ENCODE peak calls at places on chromosomes 1 and 21, in seven cellular contexts. One of them, this sample, is unnamed.

GRCh38 chr1:1809489-1809888 is 31.2 kb upstream of the NADK start:
- DNase-seq in hippocampal formation: no peak
- DNase-seq in astrocyte: no peak
- DNase-seq in caudate nucleus: no peak
- DNase-seq in activated T-helper 1 cell treated with anti-CD3 and anti-CD28 coated beads, Interleukin-12 subunit alpha, Interleukin-12 subunit beta, Interleukin-2, Interleukin-4 antibody, amounts not matched to agents 30 ng/mL and 10 ng/mL and 1 ng/mL, durations not matched to agents 14 hours and 24 hours and 36 hours: no peak
- DNase-seq in DMS53: no peak
- DNase-seq in left ventricle myocardium inferior: no peak
- DNase-seq in this sample: no peak

GRCh38 chr1:63569068-63569467 is 24.1 kb upstream of the PGM1 start:
- DNase-seq in hippocampal formation: no peak
- DNase-seq in astrocyte: no peak
- DNase-seq in caudate nucleus: no peak
- DNase-seq in activated T-helper 1 cell treated with anti-CD3 and anti-CD28 coated beads, Interleukin-12 subunit alpha, Interleukin-12 subunit beta, Interleukin-2, Interleukin-4 antibody, amounts not matched to agents 30 ng/mL and 10 ng/mL and 1 ng/mL, durations not matched to agents 14 hours and 24 hours and 36 hours: no peak
- DNase-seq in DMS53: no peak
- DNase-seq in left ventricle myocardium inferior: no peak
- DNase-seq in this sample: no peak

GRCh38 chr1:110407260-110408210 is at the start of gene LAMTOR5:
- DNase-seq in hippocampal formation: peak
- DNase-seq in astrocyte: peak
- DNase-seq in caudate nucleus: peak
- DNase-seq in activated T-helper 1 cell treated with anti-CD3 and anti-CD28 coated beads, Interleukin-12 subunit alpha, Interleukin-12 subunit beta, Interleukin-2, Interleukin-4 antibody, amounts not matched to agents 30 ng/mL and 10 ng/mL and 1 ng/mL, durations not matched to agents 14 hours and 24 hours and 36 hours: peak
- DNase-seq in DMS53: peak
- DNase-seq in left ventricle myocardium inferior: peak
- DNase-seq in this sample: peak

GRCh38 chr21:17476006-17476405 is 36.8 kb upstream of the CXADR start:
- DNase-seq in hippocampal formation: no peak
- DNase-seq in astrocyte: no peak
- DNase-seq in caudate nucleus: no peak
- DNase-seq in activated T-helper 1 cell treated with anti-CD3 and anti-CD28 coated beads, Interleukin-12 subunit alpha, Interleukin-12 subunit beta, Interleukin-2, Interleukin-4 antibody, amounts not matched to agents 30 ng/mL and 10 ng/mL and 1 ng/mL, durations not matched to agents 14 hours and 24 hours and 36 hours: no peak
- DNase-seq in DMS53: no peak
- DNase-seq in left ventricle myocardium inferior: no peak
- DNase-seq in this sample: no peak

GRCh38 chr1:89023026-89023425 is 360 bp upstream of the GBP3 start:
- DNase-seq in hippocampal formation: no peak
- DNase-seq in astrocyte: no peak
- DNase-seq in caudate nucleus: no peak
- DNase-seq in activated T-helper 1 cell treated with anti-CD3 and anti-CD28 coated beads, Interleukin-12 subunit alpha, Interleukin-12 subunit beta, Interleukin-2, Interleukin-4 antibody, amounts not matched to agents 30 ng/mL and 10 ng/mL and 1 ng/mL, durations not matched to agents 14 hours and 24 hours and 36 hours: no peak
- DNase-seq in DMS53: no peak
- DNase-seq in left ventricle myocardium inferior: no peak
- DNase-seq in this sample: no peak

GRCh38 chr1:73801912-73802429 is 396.0 kb downstream of the LRRIQ3 start:
- DNase-seq in hippocampal formation: no peak
- DNase-seq in astrocyte: peak
- DNase-seq in caudate nucleus: no peak
- DNase-seq in activated T-helper 1 cell treated with anti-CD3 and anti-CD28 coated beads, Interleukin-12 subunit alpha, Interleukin-12 subunit beta, Interleukin-2, Interleukin-4 antibody, amounts not matched to agents 30 ng/mL and 10 ng/mL and 1 ng/mL, durations not matched to agents 14 hours and 24 hours and 36 hours: no peak
- DNase-seq in DMS53: no peak
- DNase-seq in left ventricle myocardium inferior: no peak
- DNase-seq in this sample: no peak

GRCh38 chr1:168469690-168470089 is 74.1 kb downstream of the XCL2 start:
- DNase-seq in hippocampal formation: no peak
- DNase-seq in astrocyte: peak
- DNase-seq in caudate nucleus: no peak
- DNase-seq in activated T-helper 1 cell treated with anti-CD3 and anti-CD28 coated beads, Interleukin-12 subunit alpha, Interleukin-12 subunit beta, Interleukin-2, Interleukin-4 antibody, amounts not matched to agents 30 ng/mL and 10 ng/mL and 1 ng/mL, durations not matched to agents 14 hours and 24 hours and 36 hours: peak
- DNase-seq in DMS53: peak
- DNase-seq in left ventricle myocardium inferior: peak
- DNase-seq in this sample: no peak

GRCh38 chr1:35845766-35846165 is 37.2 kb upstream of the AGO1 start:
- DNase-seq in hippocampal formation: peak
- DNase-seq in astrocyte: peak
- DNase-seq in caudate nucleus: no peak
- DNase-seq in activated T-helper 1 cell treated with anti-CD3 and anti-CD28 coated beads, Interleukin-12 subunit alpha, Interleukin-12 subunit beta, Interleukin-2, Interleukin-4 antibody, amounts not matched to agents 30 ng/mL and 10 ng/mL and 1 ng/mL, durations not matched to agents 14 hours and 24 hours and 36 hours: no peak
- DNase-seq in DMS53: no peak
- DNase-seq in left ventricle myocardium inferior: no peak
- DNase-seq in this sample: no peak

GRCh38 chr1:82392513-82392912 is 591.8 kb downstream of the ADGRL2 start:
- DNase-seq in hippocampal formation: no peak
- DNase-seq in astrocyte: peak
- DNase-seq in caudate nucleus: no peak
- DNase-seq in activated T-helper 1 cell treated with anti-CD3 and anti-CD28 coated beads, Interleukin-12 subunit alpha, Interleukin-12 subunit beta, Interleukin-2, Interleukin-4 antibody, amounts not matched to agents 30 ng/mL and 10 ng/mL and 1 ng/mL, durations not matched to agents 14 hours and 24 hours and 36 hours: no peak
- DNase-seq in DMS53: no peak
- DNase-seq in left ventricle myocardium inferior: no peak
- DNase-seq in this sample: no peak

GRCh38 chr1:95018602-95019369 is 54.0 kb downstream of the ALG14 start:
- DNase-seq in hippocampal formation: no peak
- DNase-seq in astrocyte: peak
- DNase-seq in caudate nucleus: no peak
- DNase-seq in activated T-helper 1 cell treated with anti-CD3 and anti-CD28 coated beads, Interleukin-12 subunit alpha, Interleukin-12 subunit beta, Interleukin-2, Interleukin-4 antibody, amounts not matched to agents 30 ng/mL and 10 ng/mL and 1 ng/mL, durations not matched to agents 14 hours and 24 hours and 36 hours: no peak
- DNase-seq in DMS53: peak
- DNase-seq in left ventricle myocardium inferior: no peak
- DNase-seq in this sample: no peak

GRCh38 chr1:244576259-244576892 is 76.5 kb upstream of the DESI2 start:
- DNase-seq in hippocampal formation: no peak
- DNase-seq in astrocyte: no peak
- DNase-seq in caudate nucleus: no peak
- DNase-seq in activated T-helper 1 cell treated with anti-CD3 and anti-CD28 coated beads, Interleukin-12 subunit alpha, Interleukin-12 subunit beta, Interleukin-2, Interleukin-4 antibody, amounts not matched to agents 30 ng/mL and 10 ng/mL and 1 ng/mL, durations not matched to agents 14 hours and 24 hours and 36 hours: no peak
- DNase-seq in DMS53: peak
- DNase-seq in left ventricle myocardium inferior: no peak
- DNase-seq in this sample: no peak

GRCh38 chr1:227343201-227343600 is 24.9 kb upstream of the CDC42BPA start:
- DNase-seq in hippocampal formation: no peak
- DNase-seq in astrocyte: no peak
- DNase-seq in caudate nucleus: no peak
- DNase-seq in activated T-helper 1 cell treated with anti-CD3 and anti-CD28 coated beads, Interleukin-12 subunit alpha, Interleukin-12 subunit beta, Interleukin-2, Interleukin-4 antibody, amounts not matched to agents 30 ng/mL and 10 ng/mL and 1 ng/mL, durations not matched to agents 14 hours and 24 hours and 36 hours: no peak
- DNase-seq in DMS53: no peak
- DNase-seq in left ventricle myocardium inferior: no peak
- DNase-seq in this sample: no peak

GRCh38 chr1:244497805-244498204 is 36.7 kb downstream of the CATSPERE start:
- DNase-seq in hippocampal formation: no peak
- DNase-seq in astrocyte: no peak
- DNase-seq in caudate nucleus: no peak
- DNase-seq in activated T-helper 1 cell treated with anti-CD3 and anti-CD28 coated beads, Interleukin-12 subunit alpha, Interleukin-12 subunit beta, Interleukin-2, Interleukin-4 antibody, amounts not matched to agents 30 ng/mL and 10 ng/mL and 1 ng/mL, durations not matched to agents 14 hours and 24 hours and 36 hours: no peak
- DNase-seq in DMS53: no peak
- DNase-seq in left ventricle myocardium inferior: no peak
- DNase-seq in this sample: no peak

GRCh38 chr1:193971595-193971994 is 785.2 kb upstream of the B3GALT2 start:
- DNase-seq in hippocampal formation: no peak
- DNase-seq in astrocyte: peak
- DNase-seq in caudate nucleus: no peak
- DNase-seq in activated T-helper 1 cell treated with anti-CD3 and anti-CD28 coated beads, Interleukin-12 subunit alpha, Interleukin-12 subunit beta, Interleukin-2, Interleukin-4 antibody, amounts not matched to agents 30 ng/mL and 10 ng/mL and 1 ng/mL, durations not matched to agents 14 hours and 24 hours and 36 hours: no peak
- DNase-seq in DMS53: peak
- DNase-seq in left ventricle myocardium inferior: no peak
- DNase-seq in this sample: no peak

GRCh38 chr1:19427087-19427781 is 58.1 kb downstream of the CAPZB start:
- DNase-seq in hippocampal formation: no peak
- DNase-seq in astrocyte: peak
- DNase-seq in caudate nucleus: no peak
- DNase-seq in activated T-helper 1 cell treated with anti-CD3 and anti-CD28 coated beads, Interleukin-12 subunit alpha, Interleukin-12 subunit beta, Interleukin-2, Interleukin-4 antibody, amounts not matched to agents 30 ng/mL and 10 ng/mL and 1 ng/mL, durations not matched to agents 14 hours and 24 hours and 36 hours: no peak
- DNase-seq in DMS53: peak
- DNase-seq in left ventricle myocardium inferior: no peak
- DNase-seq in this sample: peak

GRCh38 chr1:54267815-54268551 is 68.0 kb downstream of the MRPL37 start:
- DNase-seq in hippocampal formation: no peak
- DNase-seq in astrocyte: no peak
- DNase-seq in caudate nucleus: no peak
- DNase-seq in activated T-helper 1 cell treated with anti-CD3 and anti-CD28 coated beads, Interleukin-12 subunit alpha, Interleukin-12 subunit beta, Interleukin-2, Interleukin-4 antibody, amounts not matched to agents 30 ng/mL and 10 ng/mL and 1 ng/mL, durations not matched to agents 14 hours and 24 hours and 36 hours: no peak
- DNase-seq in DMS53: no peak
- DNase-seq in left ventricle myocardium inferior: no peak
- DNase-seq in this sample: no peak

GRCh38 chr1:66533804-66534745 is at the start of gene SGIP1:
- DNase-seq in hippocampal formation: peak
- DNase-seq in astrocyte: peak
- DNase-seq in caudate nucleus: peak
- DNase-seq in activated T-helper 1 cell treated with anti-CD3 and anti-CD28 coated beads, Interleukin-12 subunit alpha, Interleukin-12 subunit beta, Interleukin-2, Interleukin-4 antibody, amounts not matched to agents 30 ng/mL and 10 ng/mL and 1 ng/mL, durations not matched to agents 14 hours and 24 hours and 36 hours: no peak
- DNase-seq in DMS53: peak
- DNase-seq in left ventricle myocardium inferior: peak
- DNase-seq in this sample: no peak

GRCh38 chr1:218742478-218743260 is 397.5 kb downstream of the TGFB2 start:
- DNase-seq in hippocampal formation: no peak
- DNase-seq in astrocyte: peak
- DNase-seq in caudate nucleus: no peak
- DNase-seq in activated T-helper 1 cell treated with anti-CD3 and anti-CD28 coated beads, Interleukin-12 subunit alpha, Interleukin-12 subunit beta, Interleukin-2, Interleukin-4 antibody, amounts not matched to agents 30 ng/mL and 10 ng/mL and 1 ng/mL, durations not matched to agents 14 hours and 24 hours and 36 hours: no peak
- DNase-seq in DMS53: peak
- DNase-seq in left ventricle myocardium inferior: no peak
- DNase-seq in this sample: no peak

GRCh38 chr1:8456991-8457390 is 139.1 kb downstream of the SLC45A1 start:
- DNase-seq in hippocampal formation: no peak
- DNase-seq in astrocyte: no peak
- DNase-seq in caudate nucleus: no peak
- DNase-seq in activated T-helper 1 cell treated with anti-CD3 and anti-CD28 coated beads, Interleukin-12 subunit alpha, Interleukin-12 subunit beta, Interleukin-2, Interleukin-4 antibody, amounts not matched to agents 30 ng/mL and 10 ng/mL and 1 ng/mL, durations not matched to agents 14 hours and 24 hours and 36 hours: no peak
- DNase-seq in DMS53: no peak
- DNase-seq in left ventricle myocardium inferior: no peak
- DNase-seq in this sample: no peak

GRCh38 chr1:214957330-214958137 is 125.0 kb upstream of the KCNK2 start:
- DNase-seq in hippocampal formation: no peak
- DNase-seq in astrocyte: peak
- DNase-seq in caudate nucleus: no peak
- DNase-seq in activated T-helper 1 cell treated with anti-CD3 and anti-CD28 coated beads, Interleukin-12 subunit alpha, Interleukin-12 subunit beta, Interleukin-2, Interleukin-4 antibody, amounts not matched to agents 30 ng/mL and 10 ng/mL and 1 ng/mL, durations not matched to agents 14 hours and 24 hours and 36 hours: no peak
- DNase-seq in DMS53: no peak
- DNase-seq in left ventricle myocardium inferior: no peak
- DNase-seq in this sample: no peak

GRCh38 chr1:203165101-203165799 is 10.4 kb downstream of the MYBPH start:
- DNase-seq in hippocampal formation: no peak
- DNase-seq in astrocyte: no peak
- DNase-seq in caudate nucleus: no peak
- DNase-seq in activated T-helper 1 cell treated with anti-CD3 and anti-CD28 coated beads, Interleukin-12 subunit alpha, Interleukin-12 subunit beta, Interleukin-2, Interleukin-4 antibody, amounts not matched to agents 30 ng/mL and 10 ng/mL and 1 ng/mL, durations not matched to agents 14 hours and 24 hours and 36 hours: no peak
- DNase-seq in DMS53: no peak
- DNase-seq in left ventricle myocardium inferior: no peak
- DNase-seq in this sample: no peak

GRCh38 chr1:12552951-12553921 is 64.8 kb downstream of the DHRS3 start:
- DNase-seq in hippocampal formation: no peak
- DNase-seq in astrocyte: no peak
- DNase-seq in caudate nucleus: no peak
- DNase-seq in activated T-helper 1 cell treated with anti-CD3 and anti-CD28 coated beads, Interleukin-12 subunit alpha, Interleukin-12 subunit beta, Interleukin-2, Interleukin-4 antibody, amounts not matched to agents 30 ng/mL and 10 ng/mL and 1 ng/mL, durations not matched to agents 14 hours and 24 hours and 36 hours: no peak
- DNase-seq in DMS53: no peak
- DNase-seq in left ventricle myocardium inferior: no peak
- DNase-seq in this sample: peak

GRCh38 chr1:232518357-232518756 is 111.6 kb downstream of the SIPA1L2 start:
- DNase-seq in hippocampal formation: no peak
- DNase-seq in astrocyte: no peak
- DNase-seq in caudate nucleus: no peak
- DNase-seq in activated T-helper 1 cell treated with anti-CD3 and anti-CD28 coated beads, Interleukin-12 subunit alpha, Interleukin-12 subunit beta, Interleukin-2, Interleukin-4 antibody, amounts not matched to agents 30 ng/mL and 10 ng/mL and 1 ng/mL, durations not matched to agents 14 hours and 24 hours and 36 hours: no peak
- DNase-seq in DMS53: no peak
- DNase-seq in left ventricle myocardium inferior: no peak
- DNase-seq in this sample: no peak

GRCh38 chr1:61392417-61393242 is 310.3 kb downstream of the NFIA start:
- DNase-seq in hippocampal formation: no peak
- DNase-seq in astrocyte: no peak
- DNase-seq in caudate nucleus: no peak
- DNase-seq in activated T-helper 1 cell treated with anti-CD3 and anti-CD28 coated beads, Interleukin-12 subunit alpha, Interleukin-12 subunit beta, Interleukin-2, Interleukin-4 antibody, amounts not matched to agents 30 ng/mL and 10 ng/mL and 1 ng/mL, durations not matched to agents 14 hours and 24 hours and 36 hours: no peak
- DNase-seq in DMS53: no peak
- DNase-seq in left ventricle myocardium inferior: no peak
- DNase-seq in this sample: no peak

GRCh38 chr1:54547601-54548388 is at the start of gene ACOT11:
- DNase-seq in hippocampal formation: peak
- DNase-seq in astrocyte: peak
- DNase-seq in caudate nucleus: peak
- DNase-seq in activated T-helper 1 cell treated with anti-CD3 and anti-CD28 coated beads, Interleukin-12 subunit alpha, Interleukin-12 subunit beta, Interleukin-2, Interleukin-4 antibody, amounts not matched to agents 30 ng/mL and 10 ng/mL and 1 ng/mL, durations not matched to agents 14 hours and 24 hours and 36 hours: no peak
- DNase-seq in DMS53: no peak
- DNase-seq in left ventricle myocardium inferior: peak
- DNase-seq in this sample: no peak

GRCh38 chr1:85599076-85599491 is 18.5 kb downstream of the CCN1 start:
- DNase-seq in hippocampal formation: no peak
- DNase-seq in astrocyte: no peak
- DNase-seq in caudate nucleus: no peak
- DNase-seq in activated T-helper 1 cell treated with anti-CD3 and anti-CD28 coated beads, Interleukin-12 subunit alpha, Interleukin-12 subunit beta, Interleukin-2, Interleukin-4 antibody, amounts not matched to agents 30 ng/mL and 10 ng/mL and 1 ng/mL, durations not matched to agents 14 hours and 24 hours and 36 hours: no peak
- DNase-seq in DMS53: peak
- DNase-seq in left ventricle myocardium inferior: no peak
- DNase-seq in this sample: peak

GRCh38 chr21:34621434-34622000 is 6.6 kb upstream of the RCAN1 start:
- DNase-seq in hippocampal formation: no peak
- DNase-seq in astrocyte: no peak
- DNase-seq in caudate nucleus: no peak
- DNase-seq in activated T-helper 1 cell treated with anti-CD3 and anti-CD28 coated beads, Interleukin-12 subunit alpha, Interleukin-12 subunit beta, Interleukin-2, Interleukin-4 antibody, amounts not matched to agents 30 ng/mL and 10 ng/mL and 1 ng/mL, durations not matched to agents 14 hours and 24 hours and 36 hours: no peak
- DNase-seq in DMS53: no peak
- DNase-seq in left ventricle myocardium inferior: no peak
- DNase-seq in this sample: no peak

GRCh38 chr1:204192589-204193352 is 3.5 kb downstream of the KISS1 start:
- DNase-seq in hippocampal formation: no peak
- DNase-seq in astrocyte: peak
- DNase-seq in caudate nucleus: no peak
- DNase-seq in activated T-helper 1 cell treated with anti-CD3 and anti-CD28 coated beads, Interleukin-12 subunit alpha, Interleukin-12 subunit beta, Interleukin-2, Interleukin-4 antibody, amounts not matched to agents 30 ng/mL and 10 ng/mL and 1 ng/mL, durations not matched to agents 14 hours and 24 hours and 36 hours: no peak
- DNase-seq in DMS53: no peak
- DNase-seq in left ventricle myocardium inferior: no peak
- DNase-seq in this sample: no peak

GRCh38 chr1:9400425-9401079 is 107.9 kb downstream of the SPSB1 start:
- DNase-seq in hippocampal formation: no peak
- DNase-seq in astrocyte: no peak
- DNase-seq in caudate nucleus: no peak
- DNase-seq in activated T-helper 1 cell treated with anti-CD3 and anti-CD28 coated beads, Interleukin-12 subunit alpha, Interleukin-12 subunit beta, Interleukin-2, Interleukin-4 antibody, amounts not matched to agents 30 ng/mL and 10 ng/mL and 1 ng/mL, durations not matched to agents 14 hours and 24 hours and 36 hours: no peak
- DNase-seq in DMS53: peak
- DNase-seq in left ventricle myocardium inferior: no peak
- DNase-seq in this sample: no peak

GRCh38 chr1:64212023-64212422 is 8.6 kb downstream of the UBE2U start:
- DNase-seq in hippocampal formation: no peak
- DNase-seq in astrocyte: peak
- DNase-seq in caudate nucleus: no peak
- DNase-seq in activated T-helper 1 cell treated with anti-CD3 and anti-CD28 coated beads, Interleukin-12 subunit alpha, Interleukin-12 subunit beta, Interleukin-2, Interleukin-4 antibody, amounts not matched to agents 30 ng/mL and 10 ng/mL and 1 ng/mL, durations not matched to agents 14 hours and 24 hours and 36 hours: no peak
- DNase-seq in DMS53: no peak
- DNase-seq in left ventricle myocardium inferior: no peak
- DNase-seq in this sample: no peak

GRCh38 chr1:175683491-175684175 is 59.8 kb downstream of the TNR start:
- DNase-seq in hippocampal formation: no peak
- DNase-seq in astrocyte: no peak
- DNase-seq in caudate nucleus: no peak
- DNase-seq in activated T-helper 1 cell treated with anti-CD3 and anti-CD28 coated beads, Interleukin-12 subunit alpha, Interleukin-12 subunit beta, Interleukin-2, Interleukin-4 antibody, amounts not matched to agents 30 ng/mL and 10 ng/mL and 1 ng/mL, durations not matched to agents 14 hours and 24 hours and 36 hours: no peak
- DNase-seq in DMS53: no peak
- DNase-seq in left ventricle myocardium inferior: no peak
- DNase-seq in this sample: no peak

GRCh38 chr1:226063362-226064167 is 1.0 kb downstream of the H3-3A start:
- DNase-seq in hippocampal formation: peak
- DNase-seq in astrocyte: peak
- DNase-seq in caudate nucleus: no peak
- DNase-seq in activated T-helper 1 cell treated with anti-CD3 and anti-CD28 coated beads, Interleukin-12 subunit alpha, Interleukin-12 subunit beta, Interleukin-2, Interleukin-4 antibody, amounts not matched to agents 30 ng/mL and 10 ng/mL and 1 ng/mL, durations not matched to agents 14 hours and 24 hours and 36 hours: peak
- DNase-seq in DMS53: peak
- DNase-seq in left ventricle myocardium inferior: peak
- DNase-seq in this sample: peak

GRCh38 chr21:18893411-18893810 is 489.8 kb upstream of the TMPRSS15 start:
- DNase-seq in hippocampal formation: no peak
- DNase-seq in astrocyte: no peak
- DNase-seq in caudate nucleus: no peak
- DNase-seq in activated T-helper 1 cell treated with anti-CD3 and anti-CD28 coated beads, Interleukin-12 subunit alpha, Interleukin-12 subunit beta, Interleukin-2, Interleukin-4 antibody, amounts not matched to agents 30 ng/mL and 10 ng/mL and 1 ng/mL, durations not matched to agents 14 hours and 24 hours and 36 hours: no peak
- DNase-seq in DMS53: no peak
- DNase-seq in left ventricle myocardium inferior: no peak
- DNase-seq in this sample: no peak

GRCh38 chr1:219329606-219330005 is 155.9 kb downstream of the LYPLAL1 start:
- DNase-seq in hippocampal formation: no peak
- DNase-seq in astrocyte: peak
- DNase-seq in caudate nucleus: no peak
- DNase-seq in activated T-helper 1 cell treated with anti-CD3 and anti-CD28 coated beads, Interleukin-12 subunit alpha, Interleukin-12 subunit beta, Interleukin-2, Interleukin-4 antibody, amounts not matched to agents 30 ng/mL and 10 ng/mL and 1 ng/mL, durations not matched to agents 14 hours and 24 hours and 36 hours: no peak
- DNase-seq in DMS53: peak
- DNase-seq in left ventricle myocardium inferior: no peak
- DNase-seq in this sample: no peak

GRCh38 chr1:207854001-207854400 is 56.9 kb downstream of the CD34 start:
- DNase-seq in hippocampal formation: no peak
- DNase-seq in astrocyte: no peak
- DNase-seq in caudate nucleus: no peak
- DNase-seq in activated T-helper 1 cell treated with anti-CD3 and anti-CD28 coated beads, Interleukin-12 subunit alpha, Interleukin-12 subunit beta, Interleukin-2, Interleukin-4 antibody, amounts not matched to agents 30 ng/mL and 10 ng/mL and 1 ng/mL, durations not matched to agents 14 hours and 24 hours and 36 hours: no peak
- DNase-seq in DMS53: no peak
- DNase-seq in left ventricle myocardium inferior: no peak
- DNase-seq in this sample: no peak